ENCODE peak calls at places on chromosomes 2 and 18, in seven cellular contexts. W is colonic mucosa, U is glutamatergic neuron, S is thyroid gland, T is AG10803, V is upper lobe of left lung, I is tibial artery. O is an unnamed sample.

GRCh38 chr2:25726511-25726910 is 53.1 kb upstream of the DTNB start:
- DNase-seq in W (no peak), U (no peak), S (no peak), T (no peak), V (no peak), I (no peak), O (no peak)

GRCh38 chr2:238636269-238637073 is 209.7 kb downstream of the ASB1 start:
- DNase-seq in W (no peak), U (no peak), S (no peak), T (peak; percentile 92), V (peak; percentile 70), I (no peak), O (no peak)

GRCh38 chr2:46298522-46299351 is 1.5 kb downstream of the EPAS1 start:
- DNase-seq in W (peak; percentile 73), U (peak; percentile 48), S (peak; percentile 59), T (peak; percentile 52), V (peak; percentile 93), I (peak; percentile 80), O (peak; percentile 79)

GRCh38 chr2:162474006-162474405 is 130.1 kb downstream of the GCA start:
- DNase-seq in W (no peak), U (no peak), S (no peak), T (no peak), V (no peak), I (no peak), O (no peak)

GRCh38 chr2:230866704-230867561 is 2.2 kb downstream of the ITM2C start:
- DNase-seq in W (peak; percentile 85), U (no peak), S (peak; percentile 31), T (peak; percentile 35), V (no peak), I (no peak), O (peak; percentile 62)

GRCh38 chr2:238302751-238303150 is 14.3 kb upstream of the PER2 start:
- DNase-seq in W (no peak), U (no peak), S (no peak), T (no peak), V (no peak), I (peak; percentile 42), O (no peak)

GRCh38 chr2:183495079-183495478 is 370.8 kb downstream of the NUP35 start:
- DNase-seq in W (no peak), U (no peak), S (no peak), T (no peak), V (no peak), I (no peak), O (no peak)

GRCh38 chr2:49753344-49753930 is 599.1 kb upstream of the FSHR start:
- DNase-seq in W (no peak), U (no peak), S (no peak), T (no peak), V (no peak), I (no peak), O (no peak)

GRCh38 chr18:62510744-62511143 is 12.1 kb upstream of the ZCCHC2 start:
- DNase-seq in W (no peak), U (no peak), S (no peak), T (no peak), V (no peak), I (no peak), O (no peak)

GRCh38 chr2:44549856-44550255 is 188.1 kb downstream of the CAMKMT start:
- DNase-seq in W (no peak), U (no peak), S (no peak), T (peak; percentile 46), V (no peak), I (no peak), O (peak; percentile 23)

GRCh38 chr2:44550571-44550970 is 188.8 kb downstream of the CAMKMT start:
- DNase-seq in W (no peak), U (no peak), S (no peak), T (peak; percentile 8), V (no peak), I (no peak), O (no peak)

GRCh38 chr2:44551497-44551896 is 189.8 kb downstream of the CAMKMT start:
- DNase-seq in W (no peak), U (no peak), S (no peak), T (no peak), V (no peak), I (no peak), O (no peak)

GRCh38 chr2:44549099-44549471 is 187.3 kb downstream of the CAMKMT start:
- DNase-seq in W (no peak), U (no peak), S (no peak), T (peak; percentile 92), V (no peak), I (no peak), O (no peak)

DNA sequence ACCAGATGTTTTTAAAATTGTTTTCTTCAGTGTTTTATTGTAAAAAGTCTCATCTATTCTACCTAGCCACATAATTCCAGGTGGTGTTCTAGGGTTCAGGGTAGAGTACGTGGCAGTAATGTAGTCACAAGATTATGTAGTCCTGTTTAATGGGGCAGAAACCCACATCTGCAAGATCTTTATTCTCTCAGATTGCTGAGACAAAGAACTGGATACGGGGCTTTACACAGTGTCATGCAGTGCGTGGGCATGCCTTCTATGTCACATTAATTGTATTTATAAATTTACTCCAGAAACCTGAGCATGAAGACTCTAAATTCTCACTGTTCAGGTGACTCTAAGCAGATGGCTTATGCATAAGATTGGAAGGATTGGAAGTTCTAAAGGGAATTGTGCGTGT is 189.3 kb downstream of the CAMKMT start:
- DNase-seq in W (no peak), U (no peak), S (no peak), T (no peak), V (no peak), I (no peak), O (no peak)
- TF ChIP-seq CTCF in W (no peak), U (no peak), S (no peak), T (no peak), V (no peak), I (no peak), O (no peak)

DNA sequence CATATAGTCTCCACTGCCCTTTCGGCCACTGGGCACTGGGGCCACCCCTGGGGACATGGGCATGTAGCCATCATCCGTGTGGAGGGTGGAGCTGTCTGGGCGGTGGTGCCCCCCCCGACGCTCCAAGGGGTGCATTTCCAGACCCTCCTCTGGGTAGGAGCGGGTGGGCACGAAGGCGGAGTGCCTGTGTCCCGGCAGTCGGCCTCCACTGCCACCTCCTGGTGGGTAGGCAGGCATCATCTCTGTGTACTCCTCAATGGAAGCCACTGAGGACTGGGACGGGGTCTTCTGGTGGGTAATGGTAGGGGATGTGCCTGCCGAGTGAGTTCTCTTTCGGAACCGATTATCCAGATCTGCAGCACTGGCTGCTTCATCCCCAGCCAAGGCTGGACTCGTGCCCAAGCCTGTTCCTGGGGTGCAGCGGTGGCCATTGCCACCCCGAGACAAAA is 2.8 kb downstream of the IRS1 start:
- DNase-seq in W (peak; percentile 35), U (peak; percentile 34), S (peak; percentile 77), T (peak; percentile 68), V (peak; percentile 53), I (peak; percentile 65), O (no peak)
- TF ChIP-seq CTCF in W (peak; percentile 41), U (peak; percentile 23), S (peak; percentile 75), T (peak; percentile 79), V (no peak), I (peak; percentile 25), O (peak; percentile 57)

GRCh38 chr2:101401906-101402305 is 14.6 kb upstream of the CREG2 start:
- DNase-seq in W (no peak), U (no peak), S (no peak), T (no peak), V (no peak), I (no peak), O (no peak)
- TF ChIP-seq CTCF in W (no peak), U (peak; percentile 50), S (no peak), T (no peak), V (no peak), I (no peak), O (no peak)

GRCh38 chr2:9144617-9145016 is 62.0 kb upstream of the ASAP2 start:
- DNase-seq in W (no peak), U (no peak), S (no peak), T (peak; percentile 48), V (no peak), I (no peak), O (peak; percentile 53)
- TF ChIP-seq CTCF in W (no peak), U (no peak), S (no peak), T (no peak), V (no peak), I (no peak), O (no peak)

GRCh38 chr2:206232287-206233035 is 42.0 kb upstream of the ZDBF2 start:
- DNase-seq in W (no peak), U (no peak), S (no peak), T (peak; percentile 15), V (no peak), I (no peak), O (no peak)
- TF ChIP-seq CTCF in W (no peak), U (no peak), S (no peak), T (peak; percentile 16), V (no peak), I (no peak), O (no peak)

DNA sequence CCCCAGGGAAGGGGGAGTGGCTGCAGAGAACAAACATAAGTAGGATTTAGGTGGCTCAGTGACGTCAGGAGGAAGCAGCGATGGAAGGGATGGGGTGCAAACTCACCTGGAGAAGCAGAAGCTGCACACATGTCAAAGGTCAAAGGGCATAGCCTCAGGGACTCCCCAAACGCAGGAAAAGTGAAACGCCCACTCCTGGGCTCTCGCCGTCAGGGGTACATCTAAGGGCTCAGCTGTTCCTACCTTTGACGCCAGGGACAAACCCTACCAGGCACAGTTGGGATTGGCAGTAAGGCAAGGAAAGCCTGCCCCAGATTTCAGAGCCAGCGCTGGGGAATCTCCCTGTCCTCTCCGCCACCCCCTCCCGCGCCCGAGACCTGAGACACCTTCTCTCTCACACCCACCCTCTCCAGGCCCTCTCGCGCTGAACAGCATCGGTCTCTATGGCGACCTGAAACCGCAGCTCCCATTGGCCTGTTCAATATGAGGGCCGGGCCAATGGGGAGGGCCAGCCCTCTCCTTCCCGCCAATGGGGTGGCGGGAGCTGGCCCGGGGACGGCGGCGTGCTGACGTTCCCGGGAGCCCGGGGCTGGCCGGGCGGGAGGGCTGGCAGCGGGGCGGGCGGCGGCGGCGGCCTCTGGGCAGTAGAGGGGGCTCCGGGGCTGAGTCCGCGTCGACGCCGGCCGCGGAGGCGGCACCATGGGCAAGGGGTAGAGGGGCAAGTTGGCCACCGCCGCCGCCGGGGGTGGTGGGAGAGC is at the start of the genes CCDC148 and PKP4:
- DNase-seq in W (peak; percentile 90), U (peak; percentile 93), S (peak; percentile 94), T (peak; percentile 90), V (peak; percentile 96), I (peak; percentile 93), O (peak; percentile 94)
- TF ChIP-seq CTCF in W (no peak), U (no peak), S (peak; percentile 32), T (peak; percentile 37), V (no peak), I (peak; percentile 5), O (no peak)

DNA sequence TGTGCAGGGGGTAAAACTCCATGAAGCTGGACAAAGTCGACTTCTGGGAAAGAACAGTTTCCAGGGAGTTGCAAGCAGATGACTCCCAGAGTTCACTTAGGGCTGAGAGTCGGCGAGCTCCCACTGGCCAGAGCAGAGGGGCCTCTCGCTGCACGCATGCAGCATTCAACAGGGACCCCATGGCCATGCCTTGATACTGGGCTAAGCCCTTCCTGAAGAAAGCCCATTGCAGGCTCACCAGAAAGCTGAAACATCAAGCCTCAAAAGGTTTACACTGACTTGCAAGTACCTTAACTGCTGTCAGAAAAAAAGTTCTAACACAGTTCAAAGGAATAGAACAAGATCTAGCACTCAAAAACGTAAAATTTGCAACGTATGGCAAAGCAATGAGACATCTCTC is 56.4 kb downstream of the NDUFA10 start:
- DNase-seq in W (no peak), U (no peak), S (no peak), T (no peak), V (no peak), I (no peak), O (no peak)
- TF ChIP-seq CTCF in W (no peak), U (no peak), S (no peak), T (no peak), V (no peak), I (no peak), O (no peak)

O was measured in cardiac muscle cell.